ENCODE peak calls at places on chromosomes 2 and 18, in six cellular contexts. C is heart right ventricle; R is AG04450; P is stimulated activated CD4-positive, alpha-beta T cell treated with anti-CD3 and anti-CD28 coated beads, Interleukin-15, amount 100 ng/mL, for 1 hour; T is HTR-8/SVneo; J is hypothalamus. L is an unnamed sample.

GRCh38 chr2:182482511-182482910 is 55.7 kb upstream of the PDE1A start:
- DNase-seq in P (no peak), C (no peak), R (no peak), T (no peak), J (no peak), L (no peak)

GRCh38 chr2:212052412-212053159 is 486.0 kb downstream of the ERBB4 start:
- DNase-seq in J (no peak), R (peak; percentile 38), P (no peak), T (peak; percentile 5), C (no peak), L (no peak)

GRCh38 chr2:136019825-136020224 is 34.4 kb upstream of the DARS1 start:
- DNase-seq in J (no peak), R (no peak), P (no peak), T (no peak), C (no peak), L (no peak)

GRCh38 chr2:241064008-241064801 is 37.9 kb downstream of the MTERF4 start:
- DNase-seq in P (no peak), J (no peak), T (no peak), C (peak; percentile 6), R (no peak), L (no peak)

GRCh38 chr2:237726401-237726830 is 72.2 kb upstream of the RBM44 start:
- DNase-seq in T (no peak), J (no peak), P (no peak), C (no peak), R (peak; percentile 59), L (no peak)

GRCh38 chr2:53998834-53999233 is 28.0 kb upstream of the PSME4 start:
- DNase-seq in T (no peak), C (no peak), R (no peak), J (no peak), P (no peak), L (no peak)

GRCh38 chr18:8525692-8526091 is 83.5 kb upstream of the RAB12 start:
- DNase-seq in R (no peak), J (no peak), P (no peak), T (no peak), C (no peak), L (peak; percentile 14)

GRCh38 chr2:148909114-148909513 is 34.1 kb downstream of the KIF5C start:
- DNase-seq in J (no peak), R (no peak), T (peak; percentile 34), C (no peak), P (no peak), L (no peak)

GRCh38 chr18:62812242-62812641 is 96.9 kb downstream of the PHLPP1 start:
- DNase-seq in C (no peak), R (no peak), P (no peak), T (no peak), J (no peak), L (no peak)

GRCh38 chr2:128347701-128348504 is 29.2 kb upstream of the HS6ST1 start:
- DNase-seq in J (peak; percentile 83), P (no peak), R (no peak), C (peak; percentile 77), T (peak; percentile 76), L (no peak)

GRCh38 chr2:241844831-241845578 is 13.7 kb downstream of the PDCD1 start:
- DNase-seq in J (no peak), P (no peak), R (no peak), T (no peak), C (no peak), L (no peak)

GRCh38 chr2:30113617-30114293 is 33.1 kb upstream of the YPEL5 start:
- DNase-seq in J (no peak), R (peak; percentile 74), P (no peak), T (peak; percentile 81), C (no peak), L (no peak)

GRCh38 chr2:109418716-109419115 is 195.1 kb downstream of the SEPTIN10 start:
- DNase-seq in C (no peak), J (no peak), R (no peak), P (no peak), T (no peak), L (no peak)

GRCh38 chr2:118185210-118186109 is 97.2 kb downstream of the INSIG2 start:
- DNase-seq in C (peak; percentile 57), R (no peak), T (peak; percentile 22), J (peak; percentile 42), P (no peak), L (peak; percentile 36)

GRCh38 chr2:22756644-22757043 is 628.3 kb upstream of the KLHL29 start:
- DNase-seq in T (no peak), J (no peak), R (no peak), P (no peak), C (no peak), L (no peak)

GRCh38 chr18:26865557-26865956 is at the start of gene AQP4:
- DNase-seq in R (no peak), T (no peak), C (peak; percentile 43), J (peak; percentile 35), P (no peak), L (no peak)

GRCh38 chr2:118614856-118615255 is 232.6 kb downstream of the EN1 start:
- DNase-seq in T (no peak), R (no peak), J (no peak), P (no peak), C (no peak), L (no peak)

GRCh38 chr2:11530864-11531451 is 2.9 kb upstream of the GREB1 start:
- DNase-seq in T (no peak), C (no peak), J (no peak), P (no peak), R (no peak), L (no peak)

GRCh38 chr2:61016392-61017002 is 1.0 kb upstream of the PEX13 start:
- DNase-seq in C (no peak), J (no peak), P (no peak), T (no peak), R (no peak), L (no peak)

GRCh38 chr2:15982285-15982967 is 42.1 kb downstream of the MYCN start:
- DNase-seq in P (no peak), R (no peak), J (no peak), C (no peak), T (no peak), L (no peak)

GRCh38 chr2:127392828-127393578 is 5.2 kb upstream of the MAP3K2 start:
- DNase-seq in R (no peak), J (no peak), P (no peak), C (no peak), T (no peak), L (no peak)

GRCh38 chr2:240172071-240172895 is 31.8 kb upstream of the OTOS start:
- DNase-seq in T (no peak), C (no peak), J (no peak), R (no peak), P (no peak), L (no peak)

GRCh38 chr2:58571181-58571852 is 330.2 kb upstream of the FANCL start:
- DNase-seq in T (peak; percentile 65), J (no peak), P (no peak), R (peak; percentile 23), C (no peak), L (peak; percentile 5)

GRCh38 chr2:120874401-120874821 is 138.7 kb downstream of the GLI2 start:
- DNase-seq in J (no peak), P (no peak), C (no peak), T (no peak), R (no peak), L (no peak)

GRCh38 chr2:53593891-53594585 is 173.6 kb upstream of the CHAC2 start:
- DNase-seq in J (no peak), R (no peak), P (no peak), C (no peak), T (peak; percentile 49), L (no peak)

GRCh38 chr18:13284330-13285027 is 65.9 kb downstream of the LDLRAD4 start:
- DNase-seq in J (no peak), T (no peak), P (no peak), R (no peak), C (no peak), L (no peak)